ENCODE peak calls at places on chromosomes 16 and 17, in six cellular contexts. N, P, K, W, I and E are unnamed samples. For H3K36me3, the result is how much of the 10 kb centered on the place peaks cover.

GRCh38 chr16:17177242-17177967 is 293.4 kb downstream of the XYLT1 start:
- DNase-seq in K (no peak), P (no peak), W (no peak), I (no peak), N (no peak), E (peak)

GRCh38 chr17:76266244-76266938 is 1.2 kb downstream of the UBALD2 start:
- DNase-seq in W (no peak), N (no peak), I (no peak), K (peak), P (no peak), E (peak)

GRCh38 chr16:4389051-4389955 is 17.7 kb downstream of the VASN start:
- DNase-seq in I (peak), P (no peak), N (no peak), K (no peak), W (no peak), E (no peak)

GRCh38 chr17:73187203-73187769 is 5.6 kb upstream of the COG1 start:
- DNase-seq in P (no peak), I (no peak), K (no peak), N (no peak), W (no peak), E (no peak)

GRCh38 chr16:57797216-57797525 is 5.1 kb downstream of the KIFC3 start:
- DNase-seq in K (no peak), P (no peak), N (no peak), W (no peak), I (no peak), E (no peak)

GRCh38 chr16:25297151-25297787 is 39.6 kb upstream of the ZKSCAN2 start:
- DNase-seq in N (no peak), I (no peak), K (no peak), P (no peak), W (no peak), E (no peak)

GRCh38 chr17:65604070-65604469 is 42.6 kb upstream of the AXIN2 start:
- DNase-seq in K (no peak), I (no peak), W (no peak), N (peak), P (no peak), E (no peak)

GRCh38 chr16:31138621-31139578 is 3.4 kb upstream of the PRSS8 start:
- DNase-seq in P (peak), N (peak), I (no peak), K (peak), W (peak), E (peak)

GRCh38 chr17:20026960-20027359 is 17.8 kb downstream of the SPECC1 start:
- DNase-seq in N (no peak), I (no peak), W (no peak), K (no peak), P (no peak), E (peak)

GRCh38 chr16:10368984-10369551 is 16.8 kb upstream of the ATF7IP2 start:
- DNase-seq in N (no peak), K (no peak), W (no peak), P (peak), I (no peak), E (peak)

GRCh38 chr16:84999200-84999599 is 12.1 kb downstream of the ZDHHC7 start:
- DNase-seq in I (no peak), W (no peak), K (no peak), P (no peak), N (no peak), E (peak)

GRCh38 chr17:45371414-45372324 is 54.8 kb upstream of the MAP3K14 start:
- DNase-seq in N (peak), P (peak), K (peak), W (peak), I (peak), E (peak)

GRCh38 chr17:81939881-81940385 is 2.8 kb upstream of the PYCR1 start:
- DNase-seq in I (peak), W (peak), N (no peak), P (no peak), K (peak), E (no peak)

GRCh38 chr16:64626771-64627170 is 495.1 kb downstream of the CDH11 start:
- DNase-seq in N (no peak), W (no peak), K (peak), I (no peak), P (no peak), E (peak)

GRCh38 chr17:77377836-77378235 is 237.1 kb downstream of the SEC14L1 start:
- DNase-seq in P (no peak), K (no peak), I (no peak), N (no peak), W (no peak), E (no peak)

DNA sequence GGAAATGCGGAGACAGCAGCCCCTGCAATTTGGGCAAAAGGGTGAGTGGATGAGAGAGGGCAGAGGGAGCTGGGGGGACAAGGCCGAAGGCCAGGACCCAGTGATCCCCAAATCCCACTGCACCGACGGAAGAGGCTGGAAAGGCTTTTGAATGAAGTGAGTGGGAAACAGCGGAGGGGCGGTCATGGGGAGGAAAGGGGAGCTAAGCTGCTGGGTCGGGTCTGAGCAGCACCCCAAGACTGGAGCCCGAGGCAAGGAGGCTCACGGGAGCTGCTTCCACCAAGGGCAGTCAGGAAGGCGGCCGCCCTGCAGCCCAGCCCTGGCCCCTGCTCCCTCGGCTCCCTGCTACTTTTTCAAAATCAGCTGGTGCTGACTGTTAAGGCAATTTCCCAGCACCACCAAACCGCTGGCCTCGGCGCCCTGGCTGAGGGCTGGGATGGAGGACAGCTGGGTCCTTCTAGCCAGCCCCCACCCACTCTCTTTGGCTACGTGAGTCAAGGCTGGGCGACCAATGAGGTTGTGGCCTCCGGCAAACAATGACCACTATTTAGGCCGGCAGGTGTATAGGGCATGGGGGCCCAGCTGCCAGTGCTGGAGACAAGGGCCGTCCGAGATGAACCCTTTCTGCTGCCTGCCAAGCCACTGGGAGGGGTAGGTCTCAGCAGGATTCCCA is 509 bp downstream of the SERPINF1 start:
- DNase-seq in W (peak), I (no peak), N (no peak), K (peak), P (peak), E (no peak)
- H3K4me3 ChIP-seq in W (peak), I (peak), N (peak), K (peak), P (peak), E (peak)

GRCh38 chr16:73000907-73001521 is 46.9 kb downstream of the ZFHX3 start:
- DNase-seq in I (peak), P (no peak), K (no peak), W (no peak), N (no peak), E (no peak)
- TF ChIP-seq CTCF in I (no peak), P (no peak), K (no peak), W (no peak), N (no peak), E (no peak)

GRCh38 chr17:57375770-57376181 is 119.5 kb downstream of the MSI2 start:
- DNase-seq in I (no peak), N (no peak), W (no peak), P (no peak), K (no peak), E (peak)
- H3K36me3 ChIP-seq in I (under half), N (under half), W (under half), P (under half), K (under half), E (under half)

DNA sequence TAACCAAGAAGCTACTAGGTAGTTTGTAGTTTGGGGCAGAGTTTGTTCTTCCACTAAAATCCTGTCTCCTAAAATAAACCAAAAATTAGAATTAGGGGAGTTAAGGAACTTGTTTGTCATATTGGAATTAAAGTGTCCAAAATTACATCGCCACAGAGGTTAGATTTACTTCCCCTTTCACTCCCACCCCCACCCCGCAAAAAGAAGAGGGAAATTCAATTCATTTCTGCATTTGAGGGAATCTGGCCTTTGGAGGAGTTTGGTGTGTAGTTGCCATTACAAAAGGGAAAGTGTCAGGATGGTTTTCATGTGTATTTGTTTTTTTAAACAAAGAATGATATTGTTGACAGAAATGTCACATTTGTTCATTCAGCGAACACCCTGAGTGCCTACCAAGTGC is 5.8 kb downstream of the TMEM97 start:
- DNase-seq in K (no peak), P (no peak), W (no peak), I (no peak), N (no peak), E (no peak)
- H3K4me3 ChIP-seq in K (no peak), P (no peak), W (no peak), I (no peak), N (no peak), E (no peak)

GRCh38 chr17:63819585-63820537 is 7.4 kb upstream of the PSMC5 start:
- DNase-seq in K (no peak), W (no peak), I (no peak), N (no peak), P (no peak), E (no peak)
- TF ChIP-seq CTCF in K (no peak), W (no peak), I (no peak), N (no peak), P (no peak), E (no peak)